ENCODE peak calls at places on chromosomes 6 and 20, in eight cellular contexts. One of them, this sample, is unnamed.

GRCh38 chr6:85344996-85345395 is 104.9 kb upstream of the NT5E start:
- DNase-seq in IMR-90: peak; percentile 30
- DNase-seq in stomach: no peak
- DNase-seq in spleen: no peak
- DNase-seq in ovary: no peak
- DNase-seq in NB4: no peak
- DNase-seq in A549: no peak
- DNase-seq in heart left ventricle: no peak
- DNase-seq in this sample: no peak

GRCh38 chr6:110938176-110938575 is 20.3 kb upstream of the GTF3C6 start:
- DNase-seq in IMR-90: peak; percentile 9
- DNase-seq in stomach: no peak
- DNase-seq in spleen: no peak
- DNase-seq in ovary: no peak
- DNase-seq in NB4: peak; percentile 46
- DNase-seq in A549: no peak
- DNase-seq in heart left ventricle: no peak
- DNase-seq in this sample: no peak

GRCh38 chr6:73888050-73888449 is 192.0 kb downstream of the CD109 start:
- DNase-seq in IMR-90: peak; percentile 73
- DNase-seq in stomach: no peak
- DNase-seq in spleen: no peak
- DNase-seq in ovary: no peak
- DNase-seq in NB4: no peak
- DNase-seq in A549: no peak
- DNase-seq in heart left ventricle: no peak
- DNase-seq in this sample: no peak

GRCh38 chr20:21099653-21100589 is 6.2 kb downstream of the LINC00237 start:
- DNase-seq in IMR-90: peak; percentile 4
- DNase-seq in stomach: peak; percentile 55
- DNase-seq in spleen: peak; percentile 90
- DNase-seq in ovary: peak; percentile 17
- DNase-seq in NB4: peak; percentile 91
- DNase-seq in A549: peak; percentile 24
- DNase-seq in heart left ventricle: no peak
- DNase-seq in this sample: no peak

GRCh38 chr6:9095671-9096260 is 660.4 kb upstream of the SLC35B3 start:
- DNase-seq in IMR-90: no peak
- DNase-seq in stomach: no peak
- DNase-seq in spleen: no peak
- DNase-seq in ovary: no peak
- DNase-seq in NB4: no peak
- DNase-seq in A549: no peak
- DNase-seq in heart left ventricle: no peak
- DNase-seq in this sample: no peak

GRCh38 chr20:13029687-13030510 is 21.1 kb downstream of the SPTLC3 start:
- DNase-seq in IMR-90: peak; percentile 84
- DNase-seq in stomach: peak; percentile 26
- DNase-seq in spleen: no peak
- DNase-seq in ovary: no peak
- DNase-seq in NB4: peak; percentile 36
- DNase-seq in A549: peak; percentile 84
- DNase-seq in heart left ventricle: no peak
- DNase-seq in this sample: no peak

GRCh38 chr6:127216821-127217789 is 49.6 kb upstream of the RNF146 start:
- DNase-seq in IMR-90: no peak
- DNase-seq in stomach: no peak
- DNase-seq in spleen: no peak
- DNase-seq in ovary: no peak
- DNase-seq in NB4: no peak
- DNase-seq in A549: no peak
- DNase-seq in heart left ventricle: no peak
- DNase-seq in this sample: no peak

GRCh38 chr20:53656653-53657288 is 63.1 kb upstream of the ZNF217 start:
- DNase-seq in IMR-90: peak; percentile 76
- DNase-seq in stomach: no peak
- DNase-seq in spleen: no peak
- DNase-seq in ovary: no peak
- DNase-seq in NB4: peak; percentile 52
- DNase-seq in A549: no peak
- DNase-seq in heart left ventricle: no peak
- DNase-seq in this sample: no peak

GRCh38 chr6:152682141-152682540 is 15.6 kb upstream of the MYCT1 start:
- DNase-seq in IMR-90: no peak
- DNase-seq in stomach: no peak
- DNase-seq in spleen: no peak
- DNase-seq in ovary: no peak
- DNase-seq in NB4: no peak
- DNase-seq in A549: no peak
- DNase-seq in heart left ventricle: no peak
- DNase-seq in this sample: no peak

GRCh38 chr20:49096212-49096730 is 50.2 kb downstream of the CSE1L start:
- DNase-seq in IMR-90: no peak
- DNase-seq in stomach: no peak
- DNase-seq in spleen: no peak
- DNase-seq in ovary: no peak
- DNase-seq in NB4: no peak
- DNase-seq in A549: no peak
- DNase-seq in heart left ventricle: no peak
- DNase-seq in this sample: no peak

GRCh38 chr6:29666826-29667130 is 9.9 kb downstream of the MOG start:
- DNase-seq in IMR-90: no peak
- DNase-seq in stomach: no peak
- DNase-seq in spleen: no peak
- DNase-seq in ovary: no peak
- DNase-seq in NB4: no peak
- DNase-seq in A549: no peak
- DNase-seq in heart left ventricle: no peak
- DNase-seq in this sample: no peak

GRCh38 chr6:52647199-52647598 is 23.7 kb upstream of the TMEM14A start:
- DNase-seq in IMR-90: peak; percentile 72
- DNase-seq in stomach: no peak
- DNase-seq in spleen: no peak
- DNase-seq in ovary: no peak
- DNase-seq in NB4: no peak
- DNase-seq in A549: no peak
- DNase-seq in heart left ventricle: no peak
- DNase-seq in this sample: no peak

GRCh38 chr6:163536770-163537169 is 122.3 kb downstream of the QKI start:
- DNase-seq in IMR-90: peak; percentile 54
- DNase-seq in stomach: no peak
- DNase-seq in spleen: no peak
- DNase-seq in ovary: no peak
- DNase-seq in NB4: peak; percentile 18
- DNase-seq in A549: peak; percentile 49
- DNase-seq in heart left ventricle: no peak
- DNase-seq in this sample: no peak

GRCh38 chr6:138590796-138591709 is 91.8 kb upstream of the NHSL1 start:
- DNase-seq in IMR-90: peak; percentile 79
- DNase-seq in stomach: peak; percentile 77
- DNase-seq in spleen: no peak
- DNase-seq in ovary: peak; percentile 31
- DNase-seq in NB4: peak; percentile 77
- DNase-seq in A549: peak; percentile 62
- DNase-seq in heart left ventricle: peak; percentile 46
- DNase-seq in this sample: no peak

GRCh38 chr6:90131614-90132423 is 164.8 kb downstream of the BACH2 start:
- DNase-seq in IMR-90: peak; percentile 63
- DNase-seq in stomach: no peak
- DNase-seq in spleen: no peak
- DNase-seq in ovary: no peak
- DNase-seq in NB4: peak; percentile 22
- DNase-seq in A549: no peak
- DNase-seq in heart left ventricle: peak; percentile 28
- DNase-seq in this sample: no peak

GRCh38 chr6:158938811-158939254 is 61.2 kb downstream of the RSPH3 start:
- DNase-seq in IMR-90: no peak
- DNase-seq in stomach: no peak
- DNase-seq in spleen: no peak
- DNase-seq in ovary: no peak
- DNase-seq in NB4: peak; percentile 54
- DNase-seq in A549: peak; percentile 52
- DNase-seq in heart left ventricle: no peak
- DNase-seq in this sample: no peak

GRCh38 chr6:135703621-135704020 is 147.9 kb upstream of the PDE7B start:
- DNase-seq in IMR-90: no peak
- DNase-seq in stomach: no peak
- DNase-seq in spleen: no peak
- DNase-seq in ovary: no peak
- DNase-seq in NB4: peak; percentile 72
- DNase-seq in A549: no peak
- DNase-seq in heart left ventricle: no peak
- DNase-seq in this sample: no peak

GRCh38 chr6:84356907-84357306 is 129.5 kb upstream of the CEP162 start:
- DNase-seq in IMR-90: no peak
- DNase-seq in stomach: no peak
- DNase-seq in spleen: no peak
- DNase-seq in ovary: no peak
- DNase-seq in NB4: no peak
- DNase-seq in A549: no peak
- DNase-seq in heart left ventricle: no peak
- DNase-seq in this sample: no peak

GRCh38 chr20:1702288-1702687 is 44.7 kb upstream of the SIRPG start:
- DNase-seq in IMR-90: no peak
- DNase-seq in stomach: no peak
- DNase-seq in spleen: no peak
- DNase-seq in ovary: no peak
- DNase-seq in NB4: peak; percentile 93
- DNase-seq in A549: no peak
- DNase-seq in heart left ventricle: no peak
- DNase-seq in this sample: no peak

GRCh38 chr20:58610811-58611210 is 40.3 kb upstream of the STX16 start:
- DNase-seq in IMR-90: no peak
- DNase-seq in stomach: no peak
- DNase-seq in spleen: peak; percentile 58
- DNase-seq in ovary: no peak
- DNase-seq in NB4: no peak
- DNase-seq in A549: no peak
- DNase-seq in heart left ventricle: no peak
- DNase-seq in this sample: no peak

GRCh38 chr6:43490523-43490939 is 13.2 kb downstream of the TJAP1 start:
- DNase-seq in IMR-90: no peak
- DNase-seq in stomach: no peak
- DNase-seq in spleen: no peak
- DNase-seq in ovary: no peak
- DNase-seq in NB4: no peak
- DNase-seq in A549: no peak
- DNase-seq in heart left ventricle: no peak
- DNase-seq in this sample: no peak

GRCh38 chr6:32852844-32853540 is 512 bp downstream of the TAP1 start:
- DNase-seq in IMR-90: peak; percentile 18
- DNase-seq in stomach: peak; percentile 47
- DNase-seq in spleen: peak; percentile 93
- DNase-seq in ovary: no peak
- DNase-seq in NB4: peak; percentile 72
- DNase-seq in A549: peak; percentile 19
- DNase-seq in heart left ventricle: peak; percentile 43
- DNase-seq in this sample: peak; percentile 50

GRCh38 chr6:37637562-37638413 is 59.9 kb downstream of the MDGA1 start:
- DNase-seq in IMR-90: no peak
- DNase-seq in stomach: no peak
- DNase-seq in spleen: no peak
- DNase-seq in ovary: no peak
- DNase-seq in NB4: no peak
- DNase-seq in A549: peak; percentile 20
- DNase-seq in heart left ventricle: no peak
- DNase-seq in this sample: no peak

GRCh38 chr6:6701864-6702263 is 113.3 kb downstream of the LY86 start:
- DNase-seq in IMR-90: no peak
- DNase-seq in stomach: no peak
- DNase-seq in spleen: no peak
- DNase-seq in ovary: no peak
- DNase-seq in NB4: peak; percentile 99
- DNase-seq in A549: no peak
- DNase-seq in heart left ventricle: no peak
- DNase-seq in this sample: no peak
- TF ChIP-seq POLR2A in IMR-90: no peak
- TF ChIP-seq POLR2A in stomach: no peak
- TF ChIP-seq POLR2A in spleen: no peak
- TF ChIP-seq POLR2A in ovary: no peak
- TF ChIP-seq POLR2A in NB4: no peak
- TF ChIP-seq POLR2A in A549: no peak
- TF ChIP-seq POLR2A in heart left ventricle: no peak
- TF ChIP-seq POLR2A in this sample: no peak

GRCh38 chr20:36677422-36677771 is 31.4 kb upstream of the SLA2 start:
- DNase-seq in IMR-90: no peak
- DNase-seq in stomach: no peak
- DNase-seq in spleen: no peak
- DNase-seq in ovary: no peak
- DNase-seq in NB4: no peak
- DNase-seq in A549: no peak
- DNase-seq in heart left ventricle: no peak
- DNase-seq in this sample: no peak
- TF ChIP-seq POLR2A in IMR-90: no peak
- TF ChIP-seq POLR2A in stomach: no peak
- TF ChIP-seq POLR2A in spleen: no peak
- TF ChIP-seq POLR2A in ovary: no peak
- TF ChIP-seq POLR2A in NB4: no peak
- TF ChIP-seq POLR2A in A549: no peak
- TF ChIP-seq POLR2A in heart left ventricle: no peak
- TF ChIP-seq POLR2A in this sample: no peak

GRCh38 chr20:5001174-5002076 is at the start of gene SLC23A2:
- DNase-seq in IMR-90: no peak
- DNase-seq in stomach: peak; percentile 61
- DNase-seq in spleen: peak; percentile 93
- DNase-seq in ovary: peak; percentile 59
- DNase-seq in NB4: peak; percentile 73
- DNase-seq in A549: peak; percentile 31
- DNase-seq in heart left ventricle: peak; percentile 58
- DNase-seq in this sample: peak; percentile 68
- TF ChIP-seq POLR2A in IMR-90: no peak
- TF ChIP-seq POLR2A in stomach: no peak
- TF ChIP-seq POLR2A in spleen: no peak
- TF ChIP-seq POLR2A in ovary: no peak
- TF ChIP-seq POLR2A in NB4: peak; percentile 59
- TF ChIP-seq POLR2A in A549: peak; percentile 67
- TF ChIP-seq POLR2A in heart left ventricle: no peak
- TF ChIP-seq POLR2A in this sample: peak; percentile 45

DNA sequence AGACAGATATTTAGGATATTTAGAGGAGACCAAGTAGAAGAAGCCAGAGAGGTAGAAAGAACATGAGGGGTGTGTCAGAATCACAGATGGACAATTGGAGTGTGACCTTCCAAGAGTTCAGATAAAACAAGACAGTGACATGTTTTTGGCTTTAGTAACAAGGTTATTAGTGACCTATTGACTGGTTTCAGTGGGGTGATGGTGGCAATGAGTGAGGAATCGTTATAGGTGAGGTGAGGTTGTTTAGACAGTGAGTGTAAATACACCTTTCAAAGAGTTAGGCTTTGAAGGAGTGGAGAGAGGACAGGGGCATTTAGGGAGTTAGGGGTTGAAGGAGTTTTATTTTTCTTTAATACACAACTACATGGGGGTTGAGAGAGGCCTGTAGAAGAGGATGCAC is 3.2 kb downstream of the SNRNP48 start:
- DNase-seq in IMR-90: no peak
- DNase-seq in stomach: no peak
- DNase-seq in spleen: no peak
- DNase-seq in ovary: no peak
- DNase-seq in NB4: no peak
- DNase-seq in A549: no peak
- DNase-seq in heart left ventricle: no peak
- DNase-seq in this sample: no peak
- TF ChIP-seq POLR2A in IMR-90: no peak
- TF ChIP-seq POLR2A in stomach: no peak
- TF ChIP-seq POLR2A in spleen: no peak
- TF ChIP-seq POLR2A in ovary: no peak
- TF ChIP-seq POLR2A in NB4: no peak
- TF ChIP-seq POLR2A in A549: no peak
- TF ChIP-seq POLR2A in heart left ventricle: no peak
- TF ChIP-seq POLR2A in this sample: no peak